ENCODE peak calls at places on chromosome 11, in seven cellular contexts. J, K, O, A, E, I and D are unnamed samples.

GRCh38 chr11:76243157-76243556 is 36.9 kb upstream of the WNT11 start:
- DNase-seq in A (no peak), K (no peak), E (no peak), I (no peak), O (no peak), J (no peak), D (no peak)

GRCh38 chr11:210122-210802 is 2.8 kb downstream of the RIC8A start:
- DNase-seq in I (no peak), O (no peak), E (no peak), J (no peak), A (no peak), K (no peak), D (no peak)

GRCh38 chr11:18064035-18064434 is 18.0 kb upstream of the TPH1 start:
- DNase-seq in J (no peak), E (no peak), I (no peak), K (no peak), O (no peak), A (no peak), D (no peak)

GRCh38 chr11:16815047-16815767 is 76.8 kb downstream of the C11orf58 start:
- DNase-seq in E (peak; percentile 82), J (no peak), O (no peak), A (no peak), K (peak; percentile 70), I (no peak), D (no peak)

GRCh38 chr11:101718406-101718805 is 134.6 kb upstream of the TRPC6 start:
- DNase-seq in O (no peak), J (peak; percentile 12), E (no peak), I (no peak), K (no peak), A (no peak), D (no peak)

GRCh38 chr11:62157603-62158002 is 32.4 kb upstream of the SCGB1D1 start:
- DNase-seq in A (no peak), K (no peak), E (no peak), I (no peak), J (no peak), O (no peak), D (no peak)

GRCh38 chr11:128582496-128583366 is 4.6 kb downstream of the ETS1 start:
- DNase-seq in J (peak; percentile 63), A (no peak), E (peak; percentile 27), I (peak; percentile 66), K (no peak), O (peak; percentile 42), D (no peak)

GRCh38 chr11:102603091-102603490 is 22.0 kb downstream of the MMP20 start:
- DNase-seq in O (no peak), J (no peak), I (no peak), E (peak; percentile 13), K (no peak), A (no peak), D (no peak)

GRCh38 chr11:134581966-134582787 is 170.1 kb upstream of the B3GAT1 start:
- DNase-seq in K (peak; percentile 22), A (no peak), J (no peak), O (no peak), I (no peak), E (no peak), D (no peak)